ENCODE peak calls at places on chromosomes 2 and 18, in six cellular contexts. One of them, this sample, is unnamed.

GRCh38 chr18:3652380-3653262 is 202.6 kb downstream of the TGIF1 start:
- DNase-seq in NCI-H460: peak
- DNase-seq in Calu3: peak
- DNase-seq in stromal cell of bone marrow: peak
- DNase-seq in mesendoderm: peak
- DNase-seq in mucosa of descending colon: no peak
- DNase-seq in this sample: peak

GRCh38 chr2:69449906-69450305 is 12.7 kb upstream of the NFU1 start:
- DNase-seq in NCI-H460: no peak
- DNase-seq in Calu3: no peak
- DNase-seq in stromal cell of bone marrow: peak
- DNase-seq in mesendoderm: peak
- DNase-seq in mucosa of descending colon: no peak
- DNase-seq in this sample: no peak

GRCh38 chr2:83160571-83160970 is 1298.5 kb downstream of the SUCLG1 start:
- DNase-seq in NCI-H460: no peak
- DNase-seq in Calu3: no peak
- DNase-seq in stromal cell of bone marrow: no peak
- DNase-seq in mesendoderm: no peak
- DNase-seq in mucosa of descending colon: no peak
- DNase-seq in this sample: no peak

GRCh38 chr2:239369631-239370161 is 31.1 kb downstream of the HDAC4 start:
- DNase-seq in NCI-H460: no peak
- DNase-seq in Calu3: no peak
- DNase-seq in stromal cell of bone marrow: no peak
- DNase-seq in mesendoderm: no peak
- DNase-seq in mucosa of descending colon: peak
- DNase-seq in this sample: no peak

GRCh38 chr2:74507926-74508520 is 528 bp upstream of the PCGF1 start:
- DNase-seq in NCI-H460: no peak
- DNase-seq in Calu3: peak
- DNase-seq in stromal cell of bone marrow: no peak
- DNase-seq in mesendoderm: peak
- DNase-seq in mucosa of descending colon: peak
- DNase-seq in this sample: peak

GRCh38 chr2:27916293-27917015 is 25.9 kb downstream of the BABAM2 start:
- DNase-seq in NCI-H460: no peak
- DNase-seq in Calu3: no peak
- DNase-seq in stromal cell of bone marrow: no peak
- DNase-seq in mesendoderm: no peak
- DNase-seq in mucosa of descending colon: no peak
- DNase-seq in this sample: no peak

GRCh38 chr2:37641582-37642111 is 29.8 kb downstream of the CDC42EP3 start:
- DNase-seq in NCI-H460: no peak
- DNase-seq in Calu3: no peak
- DNase-seq in stromal cell of bone marrow: peak
- DNase-seq in mesendoderm: no peak
- DNase-seq in mucosa of descending colon: no peak
- DNase-seq in this sample: no peak

GRCh38 chr2:169790581-169790980 is 8.1 kb upstream of the SSB start:
- DNase-seq in NCI-H460: no peak
- DNase-seq in Calu3: no peak
- DNase-seq in stromal cell of bone marrow: no peak
- DNase-seq in mesendoderm: no peak
- DNase-seq in mucosa of descending colon: no peak
- DNase-seq in this sample: no peak

GRCh38 chr18:48777737-48778111 is 173.0 kb downstream of the SMAD7 start:
- DNase-seq in NCI-H460: no peak
- DNase-seq in Calu3: no peak
- DNase-seq in stromal cell of bone marrow: no peak
- DNase-seq in mesendoderm: no peak
- DNase-seq in mucosa of descending colon: no peak
- DNase-seq in this sample: no peak

GRCh38 chr2:52749764-52750163 is 1017.8 kb upstream of the CHAC2 start:
- DNase-seq in NCI-H460: no peak
- DNase-seq in Calu3: no peak
- DNase-seq in stromal cell of bone marrow: no peak
- DNase-seq in mesendoderm: no peak
- DNase-seq in mucosa of descending colon: no peak
- DNase-seq in this sample: no peak

GRCh38 chr2:200405599-200406298 is 99.3 kb downstream of the SPATS2L start:
- DNase-seq in NCI-H460: peak
- DNase-seq in Calu3: peak
- DNase-seq in stromal cell of bone marrow: peak
- DNase-seq in mesendoderm: peak
- DNase-seq in mucosa of descending colon: no peak
- DNase-seq in this sample: no peak

GRCh38 chr18:79681484-79682387 is 2.1 kb downstream of the CTDP1 start:
- DNase-seq in NCI-H460: no peak
- DNase-seq in Calu3: no peak
- DNase-seq in stromal cell of bone marrow: no peak
- DNase-seq in mesendoderm: no peak
- DNase-seq in mucosa of descending colon: peak
- DNase-seq in this sample: no peak

GRCh38 chr18:3808985-3809780 is 359.2 kb downstream of the TGIF1 start:
- DNase-seq in NCI-H460: no peak
- DNase-seq in Calu3: no peak
- DNase-seq in stromal cell of bone marrow: no peak
- DNase-seq in mesendoderm: no peak
- DNase-seq in mucosa of descending colon: no peak
- DNase-seq in this sample: no peak

GRCh38 chr18:79853303-79853992 is 55.7 kb downstream of the KCNG2 start:
- DNase-seq in NCI-H460: no peak
- DNase-seq in Calu3: no peak
- DNase-seq in stromal cell of bone marrow: no peak
- DNase-seq in mesendoderm: no peak
- DNase-seq in mucosa of descending colon: no peak
- DNase-seq in this sample: peak

GRCh38 chr2:83471708-83472107 is 987.4 kb downstream of the SUCLG1 start:
- DNase-seq in NCI-H460: no peak
- DNase-seq in Calu3: no peak
- DNase-seq in stromal cell of bone marrow: no peak
- DNase-seq in mesendoderm: no peak
- DNase-seq in mucosa of descending colon: no peak
- DNase-seq in this sample: no peak